ENCODE peak calls at places on chromosomes 11 and 22, in ten cellular contexts. X is WERI-Rb-1; A is NCI-H774; W is T follicular helper cell; O is ELR; B is stimulated activated CD8-positive, alpha-beta memory T cell treated with anti-CD3 and anti-CD28 coated beads, Interleukin-2, amount 100 ng/mL, for 1 hour; F is anterior cingulate cortex; Z is cardiac fibroblast; Q is activated CD4-positive, alpha-beta T cell treated with anti-CD3 and anti-CD28 coated beads for 48 hours; L is activated naive CD8-positive, alpha-beta T cell treated with anti-CD3 and anti-CD28 coated beads, Interleukin-2, amount 50 U/mL, for 24 hours. R is an unnamed sample.

GRCh38 chr11:120832609-120833221 is 191.2 kb upstream of the TBCEL start:
- DNase-seq in W (no peak), X (peak), Z (no peak), L (no peak), Q (no peak), A (no peak), B (no peak), F (peak), O (no peak), R (peak)

GRCh38 chr11:2559527-2560311 is 114.9 kb downstream of the KCNQ1 start:
- DNase-seq in F (no peak), Z (no peak), A (no peak), L (no peak), O (no peak), W (no peak), B (no peak), X (no peak), Q (no peak), R (no peak)

GRCh38 chr11:117604349-117604995 is 192.5 kb downstream of the DSCAML1 start:
- DNase-seq in O (peak), F (peak), A (peak), W (no peak), X (no peak), B (no peak), Z (no peak), L (no peak), Q (no peak), R (peak)

GRCh38 chr11:135023499-135023898 is 611.5 kb upstream of the B3GAT1 start:
- DNase-seq in Z (no peak), F (no peak), W (no peak), X (no peak), L (no peak), B (no peak), Q (no peak), A (no peak), O (no peak), R (no peak)

GRCh38 chr11:18132341-18132740 is at the start of gene MRGPRX3:
- DNase-seq in Z (peak), X (no peak), W (no peak), O (peak), B (no peak), Q (no peak), L (no peak), F (no peak), A (no peak), R (no peak)

GRCh38 chr11:116832350-116833290 is 2.9 kb downstream of the APOC3 start:
- DNase-seq in O (no peak), A (no peak), W (no peak), B (no peak), F (no peak), L (no peak), Q (no peak), Z (no peak), X (no peak), R (no peak)

GRCh38 chr22:35359380-35360065 is 21.4 kb upstream of the HMOX1 start:
- DNase-seq in O (peak), Z (no peak), Q (no peak), A (no peak), W (no peak), F (no peak), X (no peak), L (no peak), B (no peak), R (no peak)

GRCh38 chr11:703515-703914 is 2.5 kb upstream of the EPS8L2 start:
- DNase-seq in Z (no peak), L (no peak), Q (no peak), B (no peak), F (no peak), O (no peak), A (no peak), W (no peak), X (no peak), R (no peak)

GRCh38 chr11:133892584-133893380 is 47.5 kb upstream of the SPATA19 start:
- DNase-seq in B (no peak), X (no peak), O (no peak), Q (no peak), A (no peak), W (no peak), F (no peak), Z (no peak), L (no peak), R (no peak)

GRCh38 chr11:125675196-125675595 is 5.5 kb downstream of the ACRV1 start:
- DNase-seq in F (no peak), W (no peak), X (no peak), L (no peak), B (no peak), Z (no peak), O (peak), A (no peak), Q (no peak), R (no peak)

GRCh38 chr22:37007666-37008065 is 11.6 kb downstream of the TST start:
- DNase-seq in O (no peak), A (no peak), Q (no peak), Z (peak), B (no peak), L (no peak), F (no peak), W (no peak), X (no peak), R (no peak)

GRCh38 chr11:102158151-102158734 is 48.0 kb downstream of the YAP1 start:
- DNase-seq in L (no peak), F (no peak), W (no peak), O (peak), B (no peak), Q (no peak), A (no peak), X (no peak), Z (no peak), R (no peak)

GRCh38 chr11:77386178-77386577 is 84.7 kb upstream of the GDPD4 start:
- DNase-seq in Z (no peak), W (no peak), X (no peak), L (no peak), O (no peak), A (no peak), Q (no peak), F (no peak), B (no peak), R (no peak)

GRCh38 chr11:95831198-95831883 is 41.0 kb downstream of the CEP57 start:
- DNase-seq in A (no peak), O (peak), B (no peak), Z (peak), X (no peak), W (no peak), F (no peak), L (no peak), Q (no peak), R (no peak)

GRCh38 chr22:26561756-26562417 is 28.0 kb downstream of the TPST2 start:
- DNase-seq in L (no peak), Z (no peak), A (no peak), B (no peak), W (no peak), O (no peak), X (no peak), Q (no peak), F (peak), R (no peak)

GRCh38 chr11:11786234-11786633 is 55.5 kb upstream of the USP47 start:
- DNase-seq in Q (no peak), B (no peak), Z (no peak), O (peak), F (no peak), X (no peak), A (no peak), W (no peak), L (no peak), R (no peak)

R was measured in NCI-H1105 treated with DMSO at 0.1 percent for 48 hours.